ENCODE peak calls at places on chromosomes 7 and 10, in nine cellular contexts. E, Z, S, T, C, L, Y, F and P are unnamed samples. For H3K4me1, the result is how much of the 10 kb centered on the place peaks cover.

GRCh38 chr10:103870503-103870902 is 15.1 kb upstream of the SH3PXD2A start:
- DNase-seq in T (no peak), F (no peak), C (no peak), L (no peak), E (no peak), S (no peak), Z (no peak), Y (no peak), P (no peak)

GRCh38 chr10:133462512-133463305 is 9.0 kb downstream of the SCART1 start:
- DNase-seq in C (no peak), S (no peak), T (no peak), F (no peak), Z (no peak), E (no peak), Y (no peak), L (no peak), P (no peak)

GRCh38 chr7:8112685-8113084 is 144.1 kb downstream of the GLCCI1 start:
- DNase-seq in E (no peak), Z (no peak), F (no peak), S (no peak), C (no peak), L (no peak), Y (no peak), T (no peak), P (no peak)

GRCh38 chr7:70240873-70241272 is 642.6 kb downstream of the AUTS2 start:
- DNase-seq in C (no peak), Y (no peak), E (no peak), F (no peak), Z (no peak), T (no peak), L (no peak), S (no peak), P (no peak)

GRCh38 chr10:132588301-132589013 is 50.9 kb downstream of the INPP5A start:
- DNase-seq in C (no peak), F (peak), Z (no peak), Y (no peak), E (peak), S (no peak), T (no peak), L (no peak), P (no peak)

GRCh38 chr10:93313798-93314197 is 168.3 kb downstream of the MYOF start:
- DNase-seq in S (no peak), E (no peak), Y (no peak), T (no peak), C (peak), Z (no peak), L (no peak), F (no peak), P (no peak)

GRCh38 chr7:47482013-47482761 is 99.7 kb downstream of the TNS3 start:
- DNase-seq in E (no peak), Z (no peak), F (peak), S (no peak), T (peak), Y (no peak), L (no peak), C (peak), P (no peak)

GRCh38 chr7:79452495-79453265 is 787 bp downstream of the MAGI2 start:
- DNase-seq in L (peak), S (no peak), C (peak), Y (peak), E (peak), Z (peak), F (peak), T (no peak), P (no peak)

GRCh38 chr10:114363745-114364460 is 40.4 kb downstream of the AFAP1L2 start:
- DNase-seq in F (no peak), Y (no peak), T (no peak), Z (no peak), C (peak), E (no peak), L (no peak), S (no peak), P (no peak)

GRCh38 chr10:132113206-132113605 is 47.5 kb downstream of the JAKMIP3 start:
- DNase-seq in C (no peak), Z (no peak), L (no peak), S (peak), E (no peak), Y (peak), T (no peak), F (peak), P (no peak)

GRCh38 chr10:132257271-132257670 is 50.5 kb downstream of the STK32C start:
- DNase-seq in C (peak), L (no peak), Y (no peak), S (no peak), Z (no peak), F (no peak), E (no peak), T (no peak), P (no peak)

GRCh38 chr7:99083068-99083651 is 60.7 kb downstream of the SMURF1 start:
- DNase-seq in C (peak), F (no peak), Y (no peak), S (no peak), L (no peak), E (no peak), T (no peak), Z (no peak), P (no peak)

GRCh38 chr10:93006435-93007039 is 54.1 kb upstream of the CYP26C1 start:
- DNase-seq in L (no peak), Z (no peak), S (no peak), Y (no peak), E (no peak), C (peak), F (no peak), T (no peak), P (no peak)

GRCh38 chr10:30502266-30503058 is 68.5 kb downstream of the MAP3K8 start:
- DNase-seq in E (no peak), C (peak), Z (no peak), F (no peak), T (no peak), S (no peak), L (no peak), Y (no peak), P (no peak)

GRCh38 chr10:108060246-108060645 is 895.7 kb upstream of the SORCS1 start:
- DNase-seq in Y (no peak), S (no peak), C (no peak), L (no peak), T (no peak), E (no peak), Z (no peak), F (no peak), P (no peak)

GRCh38 chr7:80869821-80870751 is 48.8 kb downstream of the SEMA3C start:
- DNase-seq in Y (no peak), C (no peak), F (no peak), S (no peak), Z (no peak), E (no peak), T (no peak), L (no peak), P (no peak)

GRCh38 chr10:78412605-78413004 is 378.9 kb downstream of the RPS24 start:
- DNase-seq in L (no peak), Z (peak), E (no peak), Y (no peak), F (no peak), S (peak), T (no peak), C (no peak), P (no peak)

GRCh38 chr7:21253740-21254687 is 173.9 kb upstream of the SP4 start:
- DNase-seq in E (no peak), Y (no peak), Z (peak), S (peak), C (peak), L (peak), F (peak), T (no peak), P (no peak)

GRCh38 chr7:156240532-156240931 is 400.0 kb upstream of the RNF32 start:
- DNase-seq in L (no peak), T (no peak), C (no peak), F (no peak), S (no peak), Y (no peak), Z (no peak), E (no peak), P (no peak)

GRCh38 chr10:73772280-73773151 is 9.3 kb upstream of the CHCHD1 start:
- DNase-seq in Y (peak), C (peak), T (peak), Z (peak), E (peak), L (peak), S (peak), F (peak), P (peak)

GRCh38 chr7:99252166-99252895 is 20.3 kb upstream of the MYH16 start:
- DNase-seq in T (no peak), S (no peak), L (no peak), F (no peak), Z (peak), Y (no peak), E (no peak), C (no peak), P (no peak)

GRCh38 chr7:155785536-155785935 is 26.7 kb downstream of the SHH start:
- DNase-seq in T (no peak), Z (no peak), E (peak), Y (no peak), S (no peak), L (no peak), C (peak), F (no peak), P (no peak)

GRCh38 chr7:113824117-113824823 is 94.5 kb downstream of the PPP1R3A start:
- DNase-seq in Z (no peak), L (no peak), T (no peak), E (no peak), C (peak), F (peak), Y (no peak), S (no peak), P (no peak)

GRCh38 chr10:3835770-3836169 is 50.8 kb upstream of the KLF6 start:
- DNase-seq in S (no peak), L (no peak), C (no peak), F (peak), T (no peak), Y (no peak), E (no peak), Z (no peak), P (no peak)

GRCh38 chr10:127117125-127117524 is 79.3 kb downstream of the INSYN2A start:
- DNase-seq in L (no peak), Y (peak), T (no peak), Z (peak), E (no peak), S (peak), C (peak), F (peak), P (no peak)

GRCh38 chr7:43136064-43136463 is 23.6 kb downstream of the HECW1 start:
- DNase-seq in T (no peak), E (no peak), F (no peak), S (no peak), Z (no peak), L (no peak), C (no peak), Y (no peak), P (no peak)

GRCh38 chr10:69375307-69376151 is 41.2 kb downstream of the TACR2 start:
- DNase-seq in S (no peak), Y (peak), C (peak), L (no peak), Z (peak), E (no peak), F (peak), T (no peak), P (no peak)

GRCh38 chr10:126268104-126268900 is 120.0 kb downstream of the ADAM12 start:
- DNase-seq in T (no peak), Y (no peak), C (peak), F (no peak), S (no peak), E (no peak), Z (no peak), L (no peak), P (no peak)

GRCh38 chr7:81736088-81736487 is 33.8 kb downstream of the HGF start:
- DNase-seq in Y (no peak), E (no peak), S (no peak), L (no peak), C (no peak), T (no peak), F (no peak), Z (no peak), P (no peak)

GRCh38 chr10:77240042-77240619 is 397.5 kb downstream of the KCNMA1 start:
- DNase-seq in F (no peak), C (no peak), L (no peak), E (no peak), T (no peak), S (no peak), Z (no peak), Y (no peak), P (no peak)

GRCh38 chr10:27948191-27948590 is 50.7 kb downstream of the ODAD2 start:
- DNase-seq in T (no peak), C (peak), L (no peak), Y (no peak), E (no peak), S (no peak), F (no peak), Z (no peak), P (no peak)

GRCh38 chr10:66782776-66783175 is 143.1 kb upstream of the LRRTM3 start:
- DNase-seq in C (peak), Z (no peak), T (no peak), S (no peak), F (no peak), Y (no peak), L (no peak), E (no peak), P (no peak)

GRCh38 chr7:69430502-69431145 is 167.7 kb upstream of the AUTS2 start:
- DNase-seq in Y (peak), F (peak), T (no peak), L (no peak), C (no peak), Z (peak), S (no peak), E (no peak), P (no peak)

GRCh38 chr7:107922891-107923290 is 31.9 kb downstream of the DLD start:
- DNase-seq in C (no peak), Y (no peak), T (no peak), L (no peak), E (no peak), Z (no peak), F (no peak), S (no peak), P (no peak)

GRCh38 chr10:839550-840205 is 91.8 kb downstream of the LARP4B start:
- DNase-seq in S (no peak), E (no peak), F (no peak), C (peak), Z (no peak), T (no peak), Y (no peak), L (no peak), P (no peak)

GRCh38 chr10:30432631-30433285 is 1.2 kb upstream of the MAP3K8 start:
- DNase-seq in F (peak), C (no peak), T (no peak), L (no peak), Z (peak), Y (peak), E (peak), S (no peak), P (no peak)

GRCh38 chr10:35632027-35632426 is 10.1 kb downstream of the FZD8 start:
- DNase-seq in Z (no peak), E (no peak), L (no peak), T (no peak), Y (no peak), C (no peak), F (no peak), S (no peak), P (no peak)

GRCh38 chr7:22333680-22334141 is 23.2 kb downstream of the RAPGEF5 start:
- DNase-seq in C (no peak), Z (no peak), F (no peak), L (peak), E (peak), S (no peak), T (no peak), Y (no peak), P (no peak)

GRCh38 chr7:22331704-22332103 is 25.2 kb downstream of the RAPGEF5 start:
- DNase-seq in L (no peak), S (no peak), Z (no peak), F (no peak), E (no peak), C (no peak), T (no peak), Y (no peak), P (no peak)

GRCh38 chr7:22330903-22331302 is 26.1 kb downstream of the RAPGEF5 start:
- DNase-seq in E (no peak), Z (no peak), L (no peak), S (no peak), C (no peak), Y (no peak), F (no peak), T (no peak), P (no peak)

GRCh38 chr7:22329816-22330524 is 27.0 kb downstream of the RAPGEF5 start:
- DNase-seq in F (no peak), Z (no peak), C (no peak), S (no peak), L (no peak), E (peak), Y (no peak), T (no peak), P (no peak)

GRCh38 chr7:22332481-22332880 is 24.5 kb downstream of the RAPGEF5 start:
- DNase-seq in L (no peak), Z (no peak), T (no peak), S (no peak), F (no peak), E (no peak), C (no peak), Y (no peak), P (no peak)
- H3K4me1 ChIP-seq in L (under half), Z (under half), T (under half), S (under half), F (under half), E (under half), C (under half), Y (under half), P (under half)

GRCh38 chr7:84283798-84284197 is 89.2 kb upstream of the SEMA3A start:
- DNase-seq in L (no peak), S (no peak), F (no peak), Z (no peak), T (no peak), C (no peak), Y (no peak), E (no peak), P (no peak)
- TF ChIP-seq CTCF in L (no peak), S (no peak), F (no peak), Z (no peak), T (no peak), C (no peak), Y (no peak), E (no peak), P (no peak)

GRCh38 chr10:122130474-122131110 is 140.5 kb upstream of the BTBD16 start:
- DNase-seq in Z (no peak), L (no peak), S (no peak), T (no peak), E (no peak), F (no peak), Y (no peak), C (no peak), P (no peak)
- H3K4me1 ChIP-seq in Z (under half), L (under half), S (half or more), T (under half), E (under half), F (under half), Y (under half), C (under half), P (under half)

GRCh38 chr7:75925717-75926435 is 10.9 kb downstream of the POR start:
- DNase-seq in T (no peak), C (no peak), L (no peak), E (no peak), Y (peak), Z (no peak), F (peak), S (no peak), P (no peak)
- TF ChIP-seq CTCF in T (no peak), C (no peak), L (no peak), E (no peak), Y (no peak), Z (no peak), F (no peak), S (no peak), P (no peak)

GRCh38 chr10:32932330-32932729 is 25.7 kb downstream of the ITGB1 start:
- DNase-seq in Y (no peak), S (no peak), L (no peak), T (no peak), E (no peak), C (no peak), F (no peak), Z (no peak), P (no peak)

GRCh38 chr10:32927750-32928149 is 30.3 kb downstream of the ITGB1 start:
- DNase-seq in E (no peak), L (no peak), C (no peak), F (no peak), S (no peak), T (no peak), Y (no peak), Z (no peak), P (no peak)

GRCh38 chr10:32929634-32930033 is 28.4 kb downstream of the ITGB1 start:
- DNase-seq in T (no peak), L (no peak), E (no peak), C (peak), Z (no peak), F (no peak), Y (no peak), S (no peak), P (no peak)

DNA sequence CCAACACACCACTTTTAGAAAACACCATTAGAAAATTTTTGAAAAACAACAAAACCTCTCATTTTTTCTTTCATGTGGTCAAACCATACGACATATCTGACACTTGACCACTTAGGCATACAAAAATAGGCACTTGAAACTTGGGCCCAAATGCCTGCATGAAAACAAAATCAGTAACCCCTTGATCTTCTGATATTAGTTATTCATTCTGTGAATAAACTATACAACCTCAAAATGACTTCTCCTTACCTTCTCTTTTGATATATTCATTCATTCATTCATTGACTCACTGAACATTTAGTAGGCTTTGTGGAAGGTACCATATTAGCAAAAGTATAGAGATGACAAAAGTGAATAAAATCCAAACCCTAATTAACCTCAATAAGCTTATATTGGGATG is 26.4 kb downstream of the ITGB1 start:
- DNase-seq in F (no peak), E (no peak), L (no peak), S (no peak), Y (no peak), T (no peak), Z (no peak), C (no peak), P (no peak)
- H3K4me1 ChIP-seq in F (under half), E (under half), L (under half), S (under half), Y (under half), T (under half), Z (under half), C (under half), P (under half)

GRCh38 chr7:72406820-72407403 is 5.2 kb downstream of the CALN1 start:
- DNase-seq in S (no peak), T (no peak), C (no peak), Z (no peak), Y (no peak), F (no peak), L (no peak), E (no peak), P (no peak)
- TF ChIP-seq CTCF in S (no peak), T (no peak), C (no peak), Z (peak), Y (no peak), F (no peak), L (no peak), E (no peak), P (no peak)

GRCh38 chr7:139870406-139870805 is 41.3 kb downstream of the TBXAS1 start:
- DNase-seq in T (no peak), F (no peak), Y (no peak), L (no peak), Z (no peak), E (no peak), S (no peak), C (peak), P (no peak)

GRCh38 chr7:139871276-139871675 is 42.2 kb downstream of the TBXAS1 start:
- DNase-seq in F (no peak), Z (no peak), Y (no peak), L (no peak), C (peak), E (no peak), T (no peak), S (no peak), P (no peak)

GRCh38 chr7:139867847-139868246 is 38.8 kb downstream of the TBXAS1 start:
- DNase-seq in L (no peak), F (no peak), T (no peak), E (no peak), Z (no peak), S (no peak), C (no peak), Y (no peak), P (no peak)

GRCh38 chr7:139871820-139872219 is 42.8 kb downstream of the TBXAS1 start:
- DNase-seq in C (peak), S (no peak), F (no peak), E (no peak), T (no peak), Z (no peak), L (no peak), Y (no peak), P (no peak)

DNA sequence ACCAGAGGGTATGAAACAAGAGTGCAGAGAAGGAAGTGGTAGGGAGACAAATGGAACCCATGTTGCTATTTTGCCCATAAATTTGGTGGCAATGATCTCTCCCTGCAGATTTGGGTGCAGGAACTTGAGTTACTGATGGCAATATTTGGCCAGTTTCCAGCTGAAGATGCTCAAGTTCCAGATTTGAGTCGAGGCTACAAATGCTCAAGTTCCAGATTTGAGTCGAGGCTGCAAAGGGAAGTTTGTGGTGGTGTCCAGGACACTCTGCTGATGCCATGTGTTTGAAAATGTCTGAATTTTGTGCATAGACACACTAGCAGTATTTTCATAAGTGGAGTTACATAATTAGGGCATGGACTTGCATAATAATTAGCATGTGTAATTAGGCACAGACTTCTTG is 40.8 kb downstream of the TBXAS1 start:
- DNase-seq in T (no peak), E (no peak), Y (no peak), Z (no peak), C (no peak), F (no peak), S (no peak), L (no peak), P (no peak)
- H3K4me1 ChIP-seq in T (under half), E (under half), Y (under half), Z (under half), C (under half), F (under half), S (under half), L (under half), P (under half)